ENCODE peak calls at places on chromosomes 5 and 9, in five cellular contexts. G is hepatocyte, K is H9, S is AG04450, F is kidney. L is an unnamed sample.

GRCh38 chr9:95505676-95506437 is 10.9 kb downstream of the PTCH1 start:
- DNase-seq in G (peak), K (peak), S (no peak), F (peak), L (peak)

GRCh38 chr5:82100303-82101077 is 128.7 kb downstream of the ATG10 start:
- DNase-seq in G (no peak), K (peak), S (peak), F (no peak), L (no peak)

GRCh38 chr9:88537743-88538055 is 2.7 kb downstream of the NXNL2 start:
- DNase-seq in G (peak), K (no peak), S (peak), F (peak), L (no peak)

GRCh38 chr9:97315550-97315949 is 8.1 kb downstream of the CCDC180 start:
- DNase-seq in G (peak), K (no peak), S (no peak), F (no peak), L (no peak)

GRCh38 chr9:5493597-5494511 is 16.5 kb upstream of the PDCD1LG2 start:
- DNase-seq in G (no peak), K (no peak), S (no peak), F (no peak), L (no peak)

GRCh38 chr5:10702911-10703491 is 58.0 kb downstream of the DAP start:
- DNase-seq in G (peak), K (no peak), S (no peak), F (no peak), L (peak)

GRCh38 chr5:3625626-3626025 is 30.0 kb downstream of the IRX1 start:
- DNase-seq in G (no peak), K (no peak), S (no peak), F (no peak), L (no peak)

GRCh38 chr9:87540444-87541105 is 42.9 kb downstream of the DAPK1 start:
- DNase-seq in G (no peak), K (no peak), S (no peak), F (no peak), L (no peak)

DNA sequence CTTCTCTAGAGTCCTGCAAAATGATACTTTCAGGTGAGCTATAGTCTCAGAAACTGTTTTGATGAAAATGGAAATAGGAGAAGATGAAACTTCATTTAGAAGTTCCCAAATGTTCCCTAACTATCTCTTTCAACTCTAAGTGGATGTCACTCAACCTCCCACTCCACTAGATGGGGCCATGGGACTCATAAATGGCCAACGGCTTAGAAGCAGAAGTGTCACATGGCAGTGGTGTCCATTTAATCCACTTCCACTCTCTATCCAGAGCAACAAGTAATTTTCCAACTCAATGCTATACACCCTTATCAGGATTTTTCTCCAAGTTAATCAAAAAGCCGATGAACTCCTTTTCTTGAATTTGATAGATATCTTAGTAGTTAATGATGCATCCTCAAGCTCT is 295.7 kb downstream of the EDIL3 start:
- DNase-seq in G (peak), K (no peak), S (peak), F (no peak), L (no peak)
- TF ChIP-seq CTCF in G (peak), K (peak), S (peak), F (no peak), L (no peak)

GRCh38 chr5:65102501-65102825 is 333.7 kb downstream of the CWC27 start:
- DNase-seq in G (no peak), K (peak), S (no peak), F (no peak), L (no peak)
- H3K27ac ChIP-seq in G (peak), K (no peak), S (peak), F (no peak), L (peak)

GRCh38 chr5:140106805-140107311 is 7.1 kb upstream of the PURA start:
- DNase-seq in G (no peak), K (no peak), S (no peak), F (no peak), L (no peak)

GRCh38 chr5:140108093-140109049 is 5.5 kb upstream of the PURA start:
- DNase-seq in G (peak), K (peak), S (no peak), F (peak), L (peak)

GRCh38 chr5:140104100-140104499 is 9.8 kb upstream of the PURA start:
- DNase-seq in G (no peak), K (no peak), S (no peak), F (no peak), L (no peak)

GRCh38 chr5:140107312-140108092 is 6.4 kb upstream of the PURA start:
- DNase-seq in G (peak), K (peak), S (peak), F (peak), L (peak)

DNA sequence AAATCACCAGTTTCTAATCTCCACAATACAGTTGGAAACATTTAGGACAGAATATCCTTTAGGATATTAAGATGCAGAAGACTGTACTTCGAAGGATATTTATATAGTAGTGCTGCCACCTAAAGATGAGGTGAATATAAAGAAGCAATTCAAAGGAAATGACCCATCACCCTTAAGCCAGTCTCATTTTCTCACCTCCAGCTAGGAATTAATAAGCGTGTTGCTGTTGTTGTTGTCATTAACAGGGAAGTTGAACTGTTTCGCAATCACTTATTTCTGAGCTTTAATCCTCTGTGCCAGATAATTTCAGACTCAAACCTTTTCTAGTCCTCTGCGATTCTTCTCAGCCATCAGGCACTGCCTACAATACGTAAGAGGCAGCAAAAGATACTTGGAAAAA is 7.8 kb upstream of the PURA start:
- DNase-seq in G (no peak), K (no peak), S (no peak), F (no peak), L (no peak)
- TF ChIP-seq CTCF in G (no peak), K (no peak), S (no peak), F (no peak), L (peak)

DNA sequence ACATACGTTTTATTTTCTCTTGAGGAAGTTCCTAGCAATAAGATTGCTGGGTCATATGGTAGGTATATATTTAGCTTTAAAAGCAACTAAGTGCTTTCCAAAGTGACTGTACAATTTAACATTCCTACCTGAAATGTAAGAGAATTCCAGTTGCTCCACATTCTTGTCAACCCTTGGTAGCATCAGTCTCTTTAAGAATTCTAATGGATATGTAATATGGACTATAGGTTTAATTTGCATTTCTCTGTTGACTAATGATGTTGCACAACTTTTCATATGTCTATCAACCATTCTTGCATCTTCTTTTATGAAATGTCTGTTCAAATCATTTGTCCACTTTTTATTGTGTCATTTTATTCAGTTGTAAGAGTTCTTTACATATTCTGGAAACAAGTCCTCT is 6.7 kb upstream of the RASEF start:
- DNase-seq in G (no peak), K (no peak), S (no peak), F (no peak), L (no peak)
- H3K27ac ChIP-seq in G (no peak), K (no peak), S (no peak), F (no peak), L (no peak)

GRCh38 chr5:79357401-79357800 is 121.5 kb downstream of the JMY start:
- DNase-seq in G (no peak), K (no peak), S (no peak), F (no peak), L (no peak)
- TF ChIP-seq CTCF in G (no peak), K (no peak), S (no peak), F (no peak), L (no peak)

DNA sequence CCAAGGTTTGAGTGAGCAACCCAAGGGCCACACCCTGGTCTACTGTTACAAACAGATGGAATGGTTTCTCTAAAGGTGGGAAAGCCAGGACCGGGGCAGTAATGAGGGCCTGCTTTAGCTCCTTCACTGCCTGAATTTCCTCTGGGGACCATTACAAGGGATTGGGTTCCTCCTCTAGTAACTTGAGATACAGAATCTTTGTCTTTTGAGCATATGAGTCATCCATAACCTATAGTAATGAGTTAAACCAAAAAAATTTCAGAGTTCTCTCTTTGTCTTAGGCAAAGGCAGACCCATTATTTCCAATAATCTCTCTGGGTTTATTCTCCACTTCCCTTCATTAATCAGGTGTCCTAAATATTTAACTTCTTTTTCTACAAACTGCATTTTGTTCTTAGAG is 618.8 kb downstream of the HINT1 start:
- DNase-seq in G (no peak), K (no peak), S (no peak), F (no peak), L (peak)
- H3K27ac ChIP-seq in G (no peak), K (no peak), S (no peak), F (no peak), L (no peak)

DNA sequence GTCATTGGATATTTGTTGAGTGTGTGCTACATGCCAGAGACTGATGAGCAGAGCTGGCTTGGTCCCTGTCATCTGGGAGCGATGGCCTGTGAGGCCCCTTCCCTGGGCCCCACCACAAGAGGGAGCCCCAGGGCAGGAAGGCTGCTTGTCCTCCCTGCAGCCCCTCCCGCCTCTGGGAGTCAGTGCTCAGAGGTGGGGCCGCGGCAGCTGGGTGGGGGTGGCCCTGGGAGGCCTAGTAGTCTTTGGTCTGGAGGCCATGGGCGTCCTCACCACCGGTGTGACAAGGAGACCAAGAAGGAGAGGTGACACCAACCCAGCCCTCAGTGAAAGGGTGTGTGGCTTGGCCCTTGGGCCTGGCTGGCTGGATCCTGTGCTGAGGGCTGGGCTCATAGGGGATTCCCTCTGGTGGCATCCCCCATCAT is 166.4 kb downstream of the GAPVD1 start:
- DNase-seq in G (no peak), K (no peak), S (no peak), F (peak), L (no peak)
- TF ChIP-seq CTCF in G (peak), K (peak), S (peak), F (peak), L (peak)

L was measured in RWPE1.